ENCODE peak calls at places on chromosomes 3 and 15, in six cellular contexts. P, V, L, K, N and X are unnamed samples. For H3K4me1, the result is how much of the 10 kb centered on the place peaks cover.

GRCh38 chr3:159502986-159503385 is 485.6 kb upstream of the IL12A start:
- ATAC-seq in K (no peak), P (no peak), N (no peak), V (no peak), L (no peak), X (no peak)

GRCh38 chr15:98413973-98414546 is 234.3 kb upstream of the IGF1R start:
- ATAC-seq in V (no peak), L (peak), N (no peak), P (no peak), K (no peak), X (peak)

GRCh38 chr3:128340198-128340903 is 126.3 kb downstream of the DNAJB8 start:
- ATAC-seq in V (no peak), N (no peak), L (no peak), P (no peak), K (no peak), X (no peak)

GRCh38 chr3:178456942-178457341 is 79.3 kb upstream of the KCNMB2 start:
- ATAC-seq in P (no peak), V (no peak), L (no peak), K (peak), N (no peak), X (no peak)

GRCh38 chr15:40306371-40306770 is 1.4 kb downstream of the PLCB2 start:
- ATAC-seq in P (no peak), L (peak), K (no peak), N (no peak), V (no peak), X (no peak)

GRCh38 chr3:138818175-138818574 is 16.6 kb downstream of the PIK3CB start:
- ATAC-seq in V (no peak), P (peak), L (no peak), N (peak), K (peak), X (no peak)

GRCh38 chr3:123295901-123296250 is 94.1 kb downstream of the SEC22A start:
- ATAC-seq in L (no peak), K (no peak), V (no peak), P (peak), N (no peak), X (no peak)

GRCh38 chr3:124620600-124621063 is 109.6 kb upstream of the UMPS start:
- ATAC-seq in V (peak), N (peak), K (peak), L (peak), P (peak), X (no peak)

GRCh38 chr3:55935241-55935640 is 448.1 kb upstream of the WNT5A start:
- ATAC-seq in V (no peak), P (no peak), N (no peak), K (no peak), L (no peak), X (no peak)

GRCh38 chr3:1380926-1381646 is 288.3 kb downstream of the CNTN6 start:
- ATAC-seq in L (peak), P (no peak), V (no peak), N (no peak), K (peak), X (peak)

GRCh38 chr3:159740054-159740453 is 248.6 kb upstream of the IL12A start:
- ATAC-seq in N (no peak), V (no peak), P (no peak), K (no peak), L (no peak), X (no peak)

GRCh38 chr15:75723847-75724660 is 11.4 kb upstream of the CSPG4 start:
- ATAC-seq in V (peak), P (peak), K (peak), N (peak), L (peak), X (peak)

GRCh38 chr15:76059320-76060097 is at the start of gene TMEM266:
- ATAC-seq in K (peak), L (peak), V (peak), P (peak), N (peak), X (peak)

GRCh38 chr15:98930591-98930990 is 77.0 kb downstream of the PGPEP1L start:
- ATAC-seq in P (no peak), L (no peak), N (no peak), K (no peak), V (no peak), X (no peak)

GRCh38 chr15:34976743-34977142 is 7.2 kb upstream of the AQR start:
- ATAC-seq in V (no peak), N (no peak), L (no peak), P (no peak), K (no peak), X (no peak)

GRCh38 chr3:184815046-184815930 is 3.3 kb downstream of the VPS8 start:
- ATAC-seq in V (no peak), K (no peak), P (no peak), L (no peak), N (no peak), X (no peak)

GRCh38 chr3:158094235-158094916 is 11.8 kb downstream of the SHOX2 start:
- ATAC-seq in N (no peak), P (no peak), L (peak), K (peak), V (no peak), X (no peak)

GRCh38 chr3:119305271-119305670 is 11.1 kb downstream of the ARHGAP31 start:
- ATAC-seq in N (no peak), P (no peak), L (peak), V (no peak), K (no peak), X (peak)

GRCh38 chr15:98684441-98684840 is 36.1 kb downstream of the IGF1R start:
- ATAC-seq in N (no peak), K (no peak), P (no peak), V (no peak), L (peak), X (no peak)

GRCh38 chr15:77239892-77240608 is 169.1 kb upstream of the TSPAN3 start:
- ATAC-seq in P (no peak), L (no peak), N (no peak), K (no peak), V (no peak), X (no peak)

GRCh38 chr3:107361633-107362032 is 15.6 kb upstream of the CCDC54 start:
- ATAC-seq in V (no peak), K (no peak), L (no peak), N (no peak), P (no peak), X (no peak)

GRCh38 chr3:68089572-68089991 is 435.2 kb upstream of the SUCLG2 start:
- ATAC-seq in N (no peak), K (no peak), L (no peak), P (no peak), V (no peak), X (no peak)

GRCh38 chr3:112654979-112655378 is 14.0 kb upstream of the CCDC80 start:
- ATAC-seq in N (peak), P (peak), K (peak), L (no peak), V (no peak), X (no peak)

GRCh38 chr3:171347017-171347979 is 112.9 kb downstream of the TNIK start:
- ATAC-seq in L (peak), N (peak), V (no peak), K (peak), P (no peak), X (no peak)

GRCh38 chr3:36891651-36892268 is 53.1 kb downstream of the TRANK1 start:
- ATAC-seq in N (no peak), P (no peak), K (peak), V (no peak), L (no peak), X (no peak)

GRCh38 chr3:157099337-157100078 is 60.4 kb downstream of the CCNL1 start:
- ATAC-seq in V (no peak), L (peak), P (no peak), K (no peak), N (no peak), X (peak)

GRCh38 chr3:127092368-127092767 is 100.6 kb upstream of the PRR23E start:
- ATAC-seq in K (no peak), V (no peak), P (no peak), L (no peak), N (no peak), X (no peak)

GRCh38 chr3:48493203-48493501 is 10.8 kb downstream of the SHISA5 start:
- ATAC-seq in N (no peak), V (no peak), K (peak), L (no peak), P (no peak), X (no peak)

GRCh38 chr15:69402816-69403215 is 11.3 kb upstream of the KIF23 start:
- ATAC-seq in P (no peak), N (no peak), L (no peak), K (no peak), V (no peak), X (no peak)
- TF ChIP-seq EP300 in P (no peak), N (no peak), L (no peak), K (no peak), V (no peak), X (no peak)

DNA sequence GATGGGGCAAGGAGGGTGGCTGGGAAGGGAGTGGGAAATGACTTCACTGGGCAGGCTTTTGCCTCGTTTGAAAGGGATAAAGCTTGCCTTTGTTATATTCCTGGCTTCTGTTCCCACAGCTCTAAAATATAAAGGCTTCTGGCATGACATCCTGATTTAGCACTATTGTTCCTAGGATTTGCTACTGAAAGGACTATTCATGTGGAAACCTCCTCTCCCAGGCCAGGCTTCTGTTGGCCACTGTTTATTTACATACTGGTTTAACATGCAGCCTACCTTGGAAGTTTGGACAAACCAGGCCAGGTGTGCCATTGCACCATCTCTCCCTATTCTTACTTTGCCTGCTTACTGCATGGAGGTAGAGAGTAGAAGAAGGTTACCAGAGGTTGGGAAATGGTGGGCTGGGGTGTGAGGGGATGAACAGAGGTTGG is 2.4 kb upstream of the LMCD1 start:
- ATAC-seq in L (no peak), P (no peak), N (no peak), V (no peak), K (no peak), X (no peak)
- H3K4me1 ChIP-seq in L (under half), P (half or more), N (under half), V (under half), K (under half), X (under half)

GRCh38 chr3:188779537-188779936 is 392.2 kb upstream of the TPRG1 start:
- ATAC-seq in V (no peak), P (no peak), N (no peak), L (peak), K (no peak), X (peak)

GRCh38 chr3:188776447-188776846 is 395.3 kb upstream of the TPRG1 start:
- ATAC-seq in P (no peak), N (no peak), L (no peak), V (no peak), K (no peak), X (no peak)

GRCh38 chr3:188782725-188783124 is 389.0 kb upstream of the TPRG1 start:
- ATAC-seq in P (no peak), V (no peak), N (no peak), K (no peak), L (no peak), X (no peak)

GRCh38 chr3:188775412-188775811 is 396.4 kb upstream of the TPRG1 start:
- ATAC-seq in N (no peak), P (no peak), K (no peak), L (no peak), V (no peak), X (no peak)

DNA sequence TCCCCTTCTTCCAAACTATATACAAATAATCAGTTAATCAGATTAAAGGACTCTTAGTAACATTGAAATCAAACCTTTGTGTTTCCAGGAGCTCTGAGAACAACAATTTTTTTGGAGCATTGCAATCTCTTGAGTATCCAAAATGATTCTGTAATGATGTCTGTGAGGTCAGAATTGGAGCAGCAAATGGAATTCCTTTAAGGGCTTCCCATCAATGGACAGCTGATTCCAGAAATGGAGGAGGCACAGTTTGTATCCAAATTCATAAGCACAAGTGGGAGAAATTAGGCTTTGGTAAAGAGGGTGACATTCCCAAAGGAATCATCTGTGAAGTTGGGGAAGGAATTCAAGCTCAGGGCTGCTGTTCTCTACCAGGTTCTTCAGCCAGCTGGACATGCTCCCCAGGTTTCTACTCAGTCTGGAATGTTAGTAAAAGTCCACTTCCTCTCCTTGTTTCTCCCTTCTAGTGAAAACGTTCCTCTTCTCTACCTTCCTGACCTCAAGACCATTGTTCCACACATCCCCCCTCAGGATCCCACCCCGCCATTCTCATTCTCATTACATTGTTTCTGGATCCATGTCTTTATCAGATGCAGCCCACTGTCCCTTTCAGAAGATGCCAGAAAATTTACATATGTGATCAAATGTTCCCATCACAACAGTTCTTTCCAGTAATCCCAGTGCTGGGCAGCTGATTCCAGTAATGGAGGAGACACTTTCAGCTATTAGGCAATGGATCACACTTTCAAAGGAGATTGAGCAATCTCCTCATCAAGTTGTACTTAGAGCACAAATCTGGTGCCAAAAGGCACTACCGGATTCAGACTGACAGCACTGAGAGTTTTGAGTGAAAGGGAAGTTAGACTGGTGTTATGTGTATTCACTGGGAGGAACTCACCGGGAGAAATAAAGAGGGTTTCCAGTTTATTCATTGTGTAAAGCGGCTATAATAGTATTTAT is 391.3 kb upstream of the TPRG1 start:
- ATAC-seq in N (no peak), L (peak), V (no peak), P (no peak), K (no peak), X (peak)
- TF ChIP-seq EP300 in N (no peak), L (peak), V (no peak), P (no peak), K (no peak), X (no peak)

DNA sequence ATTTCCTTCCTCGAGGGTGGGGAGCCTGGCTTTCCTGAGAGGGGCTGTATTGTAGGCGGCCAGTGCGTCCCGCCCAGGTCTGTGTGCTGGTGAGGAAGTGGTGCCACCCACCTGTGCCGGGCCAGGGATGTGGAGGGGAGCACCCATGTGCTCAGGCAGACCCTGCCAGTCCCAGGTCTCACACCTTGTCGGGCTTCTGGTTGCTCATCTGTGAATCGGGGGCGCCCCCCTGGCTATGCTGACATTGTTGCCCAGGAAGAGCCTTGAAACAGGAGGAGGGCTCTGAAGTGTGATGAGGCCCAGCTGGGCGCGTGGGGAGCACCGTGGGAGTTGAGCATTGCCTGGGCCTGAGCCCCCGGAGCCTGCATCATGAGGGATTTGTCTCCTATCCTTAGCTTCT is 4.8 kb downstream of the FBLN2 start:
- ATAC-seq in P (no peak), L (no peak), V (no peak), K (no peak), N (no peak), X (peak)
- H3K4me1 ChIP-seq in P (under half), L (under half), V (under half), K (under half), N (under half), X (under half)

GRCh38 chr3:197428961-197429360 is 126.8 kb downstream of the BDH1 start:
- ATAC-seq in V (no peak), P (no peak), N (no peak), L (no peak), K (no peak), X (no peak)

GRCh38 chr3:197432407-197433127 is 123.2 kb downstream of the BDH1 start:
- ATAC-seq in L (no peak), K (no peak), N (no peak), P (no peak), V (no peak), X (no peak)

GRCh38 chr3:197430502-197430901 is 125.3 kb downstream of the BDH1 start:
- ATAC-seq in N (no peak), V (no peak), P (no peak), L (no peak), K (no peak), X (peak)

GRCh38 chr3:197428117-197428761 is 127.5 kb downstream of the BDH1 start:
- ATAC-seq in P (peak), K (peak), V (peak), L (peak), N (peak), X (peak)

DNA sequence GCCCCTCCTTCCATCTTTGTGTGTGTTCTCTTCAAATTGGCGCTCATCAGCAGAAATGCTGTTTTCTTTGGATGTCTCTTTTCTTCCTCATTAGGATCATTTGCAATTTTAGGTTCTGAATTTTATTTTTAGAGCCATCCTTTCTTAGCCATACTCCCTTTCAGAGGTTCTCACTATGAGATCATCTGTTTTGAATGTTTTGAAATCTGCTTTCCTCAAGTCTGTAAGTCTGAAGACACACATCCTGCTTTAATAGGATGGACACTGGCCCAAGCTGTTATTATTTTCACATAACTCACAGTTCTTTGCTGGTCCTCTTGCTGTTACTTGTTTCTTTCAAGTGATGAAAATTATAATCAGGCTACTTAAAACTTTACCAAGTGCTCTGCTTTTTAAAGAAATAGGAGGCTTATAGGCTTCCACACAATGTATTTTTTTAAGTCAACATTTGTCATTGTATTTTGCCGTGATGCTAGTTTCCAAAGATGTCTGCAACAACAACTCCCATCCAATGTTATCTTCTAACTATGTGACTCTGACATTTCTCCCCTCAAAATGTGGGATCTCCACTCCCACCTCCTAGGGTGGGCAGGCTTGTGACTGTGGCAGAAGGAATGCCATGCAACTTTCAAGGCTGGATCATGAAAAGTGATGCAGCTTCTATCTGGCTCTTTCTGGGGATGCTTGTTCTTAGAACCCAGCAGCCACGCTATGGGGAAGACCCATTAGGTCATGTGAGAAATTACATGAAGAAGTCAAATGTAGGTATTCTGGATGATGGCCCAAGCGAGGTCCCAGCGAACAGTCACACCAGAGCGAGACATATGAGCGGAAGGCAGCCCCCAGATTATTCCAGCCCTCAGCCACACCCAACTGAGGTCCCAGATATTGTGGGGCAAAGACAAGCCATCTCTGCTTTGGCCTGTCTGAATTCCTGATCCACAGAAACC is 124.5 kb downstream of the BDH1 start:
- ATAC-seq in V (no peak), N (no peak), L (peak), K (no peak), P (no peak), X (peak)
- TF ChIP-seq EP300 in V (no peak), N (no peak), L (no peak), K (no peak), P (no peak), X (no peak)

DNA sequence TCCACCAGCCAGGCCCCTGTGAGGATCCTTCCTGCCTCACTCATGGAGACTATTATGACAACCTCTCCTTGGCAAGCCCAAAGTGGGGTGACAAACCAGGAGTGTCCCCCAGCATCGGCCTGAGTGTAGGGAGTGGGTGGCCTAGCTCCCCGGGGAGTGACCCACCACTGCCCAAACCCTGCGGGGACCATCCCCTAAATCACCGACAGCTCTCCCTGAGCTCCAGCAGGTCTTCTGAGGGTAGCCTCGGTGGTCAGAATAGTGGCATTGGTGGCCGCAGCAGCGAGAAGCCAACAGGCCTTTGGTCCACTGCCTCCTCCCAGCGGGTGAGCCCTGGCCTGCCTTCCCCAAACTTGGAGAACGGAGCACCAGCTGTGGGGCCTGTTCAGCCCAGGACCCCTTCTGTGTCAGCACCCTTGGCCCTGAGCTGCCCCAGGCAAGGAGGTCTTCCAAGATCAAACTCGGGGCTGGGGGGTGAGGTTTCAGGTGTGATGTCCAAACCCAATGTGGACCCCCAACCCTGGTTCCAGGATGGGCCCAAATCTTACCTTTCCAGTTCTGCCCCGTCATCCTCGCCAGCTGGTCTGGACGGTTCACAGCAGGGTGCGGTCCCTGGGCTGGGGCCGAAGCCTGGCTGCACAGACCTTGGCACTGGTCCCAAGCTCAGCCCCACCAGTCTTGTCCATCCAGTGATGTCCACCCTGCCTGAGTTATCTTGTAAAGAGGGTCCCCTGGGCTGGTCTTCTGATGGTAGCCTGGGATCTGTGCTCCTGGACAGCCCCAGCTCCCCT is 1.0 kb downstream of the LIMD1 start:
- ATAC-seq in K (peak), P (no peak), L (no peak), V (no peak), N (no peak), X (no peak)
- H3K4me1 ChIP-seq in K (under half), P (half or more), L (half or more), V (under half), N (under half), X (half or more)